ENCODE peak calls at places on chromosomes 3 and 15, in nine cellular contexts. B, E, H, O, J, Z, I, G and W are unnamed samples.
A peak's percentile ranks its signal among the peaks of the same experiment; 100 is the strongest.

GRCh38 chr3:185024966-185025365 is 127.9 kb downstream of the C3orf70 start:
- DNase-seq in B (peak; percentile 7), E (no peak), H (no peak), O (no peak), J (no peak), Z (no peak), I (no peak), G (no peak), W (no peak)

GRCh38 chr15:88061452-88061851 is 195.1 kb downstream of the NTRK3 start:
- DNase-seq in B (no peak), E (no peak), H (no peak), O (no peak), J (no peak), Z (no peak), I (no peak), G (no peak), W (no peak)

GRCh38 chr3:190014940-190015339 is 105.8 kb downstream of the P3H2 start:
- DNase-seq in B (no peak), E (no peak), H (no peak), O (no peak), J (no peak), Z (no peak), I (no peak), G (no peak), W (no peak)

GRCh38 chr3:32401141-32401540 is 9.5 kb downstream of the CMTM7 start:
- DNase-seq in B (no peak), E (no peak), H (no peak), O (no peak), J (peak; percentile 26), Z (no peak), I (no peak), G (no peak), W (no peak)

GRCh38 chr3:13524979-13525669 is 23.8 kb upstream of the FBLN2 start:
- DNase-seq in B (peak; percentile 69), E (no peak), H (peak; percentile 52), O (no peak), J (no peak), Z (no peak), I (no peak), G (no peak), W (no peak)

GRCh38 chr3:73746610-73747009 is 121.9 kb upstream of the PDZRN3 start:
- DNase-seq in B (no peak), E (no peak), H (no peak), O (no peak), J (no peak), Z (no peak), I (no peak), G (no peak), W (no peak)

GRCh38 chr3:184629555-184630160 is 68.1 kb downstream of the EPHB3 start:
- DNase-seq in B (no peak), E (no peak), H (no peak), O (no peak), J (no peak), Z (no peak), I (no peak), G (no peak), W (no peak)

GRCh38 chr15:67146875-67147381 is 81.5 kb downstream of the SMAD3 start:
- DNase-seq in B (peak; percentile 92), E (no peak), H (peak; percentile 92), O (peak; percentile 88), J (peak; percentile 88), Z (no peak), I (no peak), G (no peak), W (no peak)

GRCh38 chr15:99409097-99409473 is 156.7 kb upstream of the MEF2A start:
- DNase-seq in B (peak; percentile 70), E (no peak), H (peak; percentile 46), O (no peak), J (peak; percentile 67), Z (peak; percentile 69), I (peak; percentile 23), G (no peak), W (no peak)
- TF ChIP-seq CTCF in B (peak; percentile 86), E (peak; percentile 25), H (peak; percentile 66), O (peak; percentile 72), J (peak; percentile 58), Z (peak; percentile 55), I (no peak), G (no peak), W (peak; percentile 81)

GRCh38 chr15:32818758-32819405 is 101.1 kb downstream of the GREM1 start:
- DNase-seq in B (peak; percentile 58), E (no peak), H (peak; percentile 75), O (peak; percentile 63), J (no peak), Z (no peak), I (peak; percentile 8), G (no peak), W (no peak)
- H3K4me3 ChIP-seq in B (no peak overlapping the region), E (no peak overlapping the region), H (no peak overlapping the region), O (no peak overlapping the region), J (no peak overlapping the region), Z (no peak overlapping the region), I (no peak overlapping the region), G (no peak overlapping the region), W (no peak overlapping the region)

GRCh38 chr3:54891540-54891897 is 36.3 kb downstream of the LRTM1 start:
- DNase-seq in B (peak; percentile 95), E (no peak), H (peak; percentile 99), O (peak; percentile 88), J (peak; percentile 83), Z (peak; percentile 83), I (peak; percentile 92), G (peak; percentile 64), W (peak; percentile 81)
- TF ChIP-seq CTCF in B (peak; percentile 70), E (no peak), H (peak; percentile 67), O (peak; percentile 68), J (peak; percentile 28), Z (peak; percentile 46), I (peak; percentile 69), G (peak; percentile 12), W (peak; percentile 66)

GRCh38 chr3:63562323-63562722 is 90.2 kb upstream of the SNTN start:
- DNase-seq in B (no peak), E (no peak), H (no peak), O (no peak), J (peak; percentile 31), Z (no peak), I (no peak), G (no peak), W (no peak)

GRCh38 chr3:63556401-63556800 is 96.1 kb upstream of the SNTN start:
- DNase-seq in B (no peak), E (no peak), H (no peak), O (no peak), J (no peak), Z (no peak), I (no peak), G (no peak), W (no peak)

GRCh38 chr3:63557912-63558311 is 94.6 kb upstream of the SNTN start:
- DNase-seq in B (no peak), E (no peak), H (no peak), O (no peak), J (no peak), Z (no peak), I (no peak), G (no peak), W (no peak)

GRCh38 chr3:63561879-63562278 is 90.6 kb upstream of the SNTN start:
- DNase-seq in B (no peak), E (no peak), H (no peak), O (no peak), J (no peak), Z (no peak), I (no peak), G (no peak), W (no peak)

DNA sequence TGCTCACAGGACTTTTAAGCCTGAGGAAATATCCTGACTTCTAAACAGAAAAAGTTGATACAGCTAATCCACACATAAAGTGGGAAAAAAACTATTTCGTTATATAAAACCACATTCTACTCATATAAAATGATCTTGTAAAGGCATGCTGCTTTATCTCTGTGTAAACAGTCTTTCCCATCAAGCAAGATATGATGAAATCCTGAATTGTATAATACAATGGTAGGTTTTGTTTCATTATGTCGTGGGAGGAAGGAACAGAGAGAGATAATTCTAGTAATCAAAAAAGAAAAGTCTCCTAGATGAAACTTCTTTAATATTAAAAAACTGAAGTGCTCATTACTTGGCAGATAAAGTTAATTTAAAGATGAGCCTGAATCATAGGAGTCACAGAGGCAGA is 92.6 kb upstream of the SNTN start:
- DNase-seq in B (peak; percentile 12), E (no peak), H (no peak), O (no peak), J (no peak), Z (no peak), I (no peak), G (no peak), W (no peak)
- H3K4me3 ChIP-seq in B (no peak overlapping the region), E (no peak overlapping the region), H (no peak overlapping the region), O (no peak overlapping the region), J (no peak overlapping the region), Z (no peak overlapping the region), I (no peak overlapping the region), G (no peak overlapping the region), W (no peak overlapping the region)

DNA sequence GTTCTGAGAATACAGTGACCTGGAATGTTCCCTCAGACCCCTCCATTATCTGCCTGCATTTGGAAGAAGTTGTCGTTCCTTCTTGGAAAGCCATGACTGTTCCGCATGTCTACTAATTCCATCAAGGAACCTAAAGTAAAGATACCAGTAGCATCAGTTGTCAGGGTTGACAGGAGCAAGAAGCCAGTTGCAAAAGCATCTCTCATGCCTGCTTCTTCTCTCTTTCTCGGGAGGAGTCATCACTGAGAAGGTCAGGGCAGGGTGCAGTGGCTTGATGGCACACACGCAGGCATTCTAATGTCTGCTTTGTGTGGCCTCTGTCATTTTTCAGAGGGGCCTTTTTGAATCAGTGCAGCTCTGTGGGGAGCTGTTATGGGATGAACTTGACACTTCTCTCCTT is 276.6 kb upstream of the TPM1 start:
- DNase-seq in B (no peak), E (no peak), H (no peak), O (no peak), J (no peak), Z (no peak), I (no peak), G (no peak), W (no peak)
- TF ChIP-seq CTCF in B (no peak), E (no peak), H (no peak), O (no peak), J (no peak), Z (no peak), I (no peak), G (no peak), W (no peak)

DNA sequence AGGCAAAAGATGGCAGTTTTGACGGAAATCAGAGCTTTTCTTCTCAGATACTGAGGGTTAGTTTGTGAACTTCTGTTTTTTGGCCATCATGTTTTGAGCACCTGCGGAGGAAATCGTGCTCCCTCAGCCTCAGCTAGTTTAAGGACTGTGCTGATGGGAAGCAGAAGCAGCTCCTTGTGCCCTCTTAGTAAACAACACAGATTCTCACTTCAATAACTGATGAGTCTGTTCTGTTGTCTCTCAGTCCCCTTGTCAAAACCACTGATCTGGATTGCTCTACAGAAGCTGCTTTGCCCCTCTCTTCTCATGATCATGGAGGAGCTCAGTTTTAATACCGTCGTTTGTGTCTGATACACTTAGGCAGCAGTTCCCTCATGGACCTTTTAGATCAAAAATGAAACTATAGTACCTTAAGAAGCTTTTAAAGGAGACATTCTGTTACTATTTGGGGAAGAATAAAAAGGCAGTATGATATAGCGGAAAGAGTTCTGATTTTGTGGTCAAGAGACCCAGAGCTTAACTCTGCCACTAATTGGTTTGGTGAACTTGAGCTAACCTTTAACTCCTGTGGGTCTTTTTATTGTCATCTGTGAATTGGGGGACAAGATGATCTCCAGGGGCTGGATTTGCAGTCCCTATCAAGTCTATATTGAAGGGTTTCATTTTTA is 152.6 kb downstream of the BBX start:
- DNase-seq in B (no peak), E (no peak), H (no peak), O (no peak), J (no peak), Z (no peak), I (no peak), G (no peak), W (no peak)
- H3K4me3 ChIP-seq in B (no peak overlapping the region), E (no peak overlapping the region), H (no peak overlapping the region), O (no peak overlapping the region), J (no peak overlapping the region), Z (no peak overlapping the region), I (no peak overlapping the region), G (no peak overlapping the region), W (no peak overlapping the region)

GRCh38 chr15:43121863-43122262 is 11.5 kb upstream of the TMEM62 start:
- DNase-seq in B (no peak), E (no peak), H (no peak), O (no peak), J (no peak), Z (no peak), I (no peak), G (no peak), W (no peak)
- TF ChIP-seq CTCF in B (no peak), E (no peak), H (no peak), O (no peak), J (no peak), Z (no peak), I (no peak), G (no peak), W (no peak)